ENCODE peak calls at places on chromosomes 7 and 10, in five cellular contexts. A is SK-N-SH, K is A549, M is Panc1, L is GM23338. Y is an unnamed sample.
A peak's percentile ranks its signal among the peaks of the same experiment; 100 is the strongest.

GRCh38 chr7:132029369-132030160 is 473.1 kb upstream of the PODXL start:
- DNase-seq in A (no peak), M (no peak), K (no peak), L (no peak), Y (no peak)

GRCh38 chr7:101952355-101953247 is 135.2 kb downstream of the CUX1 start:
- DNase-seq in M (peak; percentile 8), K (no peak), A (no peak), L (no peak), Y (peak; percentile 86)

GRCh38 chr10:33800545-33800944 is 466.1 kb upstream of the NRP1 start:
- DNase-seq in M (no peak), L (no peak), K (no peak), A (no peak), Y (no peak)

GRCh38 chr7:123917878-123918277 is 7.2 kb upstream of the SPAM1 start:
- DNase-seq in L (no peak), A (no peak), K (no peak), M (no peak), Y (no peak)

GRCh38 chr7:49635800-49636199 is 137.6 kb upstream of the VWC2 start:
- DNase-seq in A (no peak), K (no peak), L (no peak), M (no peak), Y (no peak)

GRCh38 chr10:62738916-62739315 is 65.6 kb upstream of the ADO start:
- DNase-seq in M (no peak), K (no peak), A (no peak), L (no peak), Y (no peak)

GRCh38 chr10:62230344-62231138 is 38.1 kb downstream of the RTKN2 start:
- DNase-seq in M (no peak), A (no peak), K (no peak), L (no peak), Y (no peak)

GRCh38 chr7:144836545-144836842 is 641 bp upstream of the TPK1 start:
- DNase-seq in M (no peak), A (no peak), L (no peak), K (no peak), Y (no peak)

GRCh38 chr10:24722131-24722675 is 1.5 kb downstream of the ARHGAP21 start:
- DNase-seq in M (no peak), A (no peak), K (peak; percentile 47), L (peak; percentile 23), Y (no peak)

GRCh38 chr7:6536262-6536770 is 14.9 kb downstream of the GRID2IP start:
- DNase-seq in K (no peak), L (peak; percentile 63), M (no peak), A (peak; percentile 90), Y (no peak)

GRCh38 chr7:81285142-81285871 is 366.5 kb upstream of the SEMA3C start:
- DNase-seq in L (no peak), A (no peak), K (no peak), M (no peak), Y (peak; percentile 6)

GRCh38 chr7:48304641-48305040 is 133.4 kb downstream of the ABCA13 start:
- DNase-seq in M (no peak), L (no peak), K (no peak), A (no peak), Y (no peak)

GRCh38 chr10:114544045-114544659 is 113.9 kb downstream of the ABLIM1 start:
- DNase-seq in K (no peak), L (no peak), M (no peak), A (no peak), Y (no peak)

GRCh38 chr7:55077581-55078410 is 59.0 kb downstream of the EGFR start:
- DNase-seq in L (no peak), M (no peak), K (no peak), A (no peak), Y (no peak)

GRCh38 chr10:28302012-28302667 is 724 bp downstream of the MPP7 start:
- DNase-seq in L (peak; percentile 49), A (no peak), K (no peak), M (no peak), Y (no peak)

GRCh38 chr10:101838416-101838970 is 5.1 kb downstream of the KCNIP2 start:
- DNase-seq in M (no peak), K (no peak), L (no peak), A (no peak), Y (no peak)

GRCh38 chr10:28533571-28534304 is 820 bp downstream of the WAC start:
- DNase-seq in L (peak; percentile 72), K (peak; percentile 46), M (no peak), A (peak; percentile 83), Y (no peak)

GRCh38 chr7:28755255-28755654 is 202.9 kb downstream of the TRIL start:
- DNase-seq in L (no peak), K (no peak), M (no peak), A (no peak), Y (no peak)

GRCh38 chr7:151454306-151454705 is 14.4 kb upstream of the CRYGN start:
- DNase-seq in A (no peak), L (no peak), M (no peak), K (no peak), Y (no peak)

GRCh38 chr10:58660577-58661255 is 148.0 kb downstream of the BICC1 start:
- DNase-seq in M (no peak), K (no peak), A (no peak), L (no peak), Y (no peak)

GRCh38 chr10:86969421-86970041 is 1.2 kb downstream of the ADIRF start:
- DNase-seq in L (no peak), K (no peak), M (no peak), A (no peak), Y (no peak)

GRCh38 chr10:100743626-100744135 is 1.7 kb upstream of the PAX2 start:
- DNase-seq in L (peak; percentile 77), K (peak; percentile 85), M (no peak), A (peak; percentile 85), Y (peak; percentile 80)

GRCh38 chr7:100423315-100423714 is 5.2 kb downstream of the ZCWPW1 start:
- DNase-seq in M (no peak), L (no peak), K (no peak), A (no peak), Y (no peak)

GRCh38 chr10:27658788-27659187 is 86.8 kb downstream of the MKX start:
- DNase-seq in K (no peak), L (no peak), A (no peak), M (no peak), Y (peak; percentile 36)

GRCh38 chr7:27697861-27698430 is 35.3 kb upstream of the HIBADH start:
- DNase-seq in K (peak; percentile 40), L (no peak), M (no peak), A (no peak), Y (peak; percentile 8)
- TF ChIP-seq REST in K (no peak), L (no peak), M (no peak), A (no peak), Y (no peak)

GRCh38 chr10:122326385-122326784 is 48.1 kb upstream of the PLEKHA1 start:
- DNase-seq in M (no peak), A (no peak), L (no peak), K (no peak), Y (no peak)

GRCh38 chr10:122325235-122325634 is 49.3 kb upstream of the PLEKHA1 start:
- DNase-seq in K (no peak), L (no peak), M (no peak), A (no peak), Y (no peak)

GRCh38 chr10:122321960-122322359 is 50.9 kb downstream of the BTBD16 start:
- DNase-seq in A (no peak), L (no peak), K (no peak), M (no peak), Y (no peak)

GRCh38 chr10:122323188-122323587 is 51.3 kb upstream of the PLEKHA1 start:
- DNase-seq in L (no peak), A (no peak), M (no peak), K (no peak), Y (no peak)

DNA sequence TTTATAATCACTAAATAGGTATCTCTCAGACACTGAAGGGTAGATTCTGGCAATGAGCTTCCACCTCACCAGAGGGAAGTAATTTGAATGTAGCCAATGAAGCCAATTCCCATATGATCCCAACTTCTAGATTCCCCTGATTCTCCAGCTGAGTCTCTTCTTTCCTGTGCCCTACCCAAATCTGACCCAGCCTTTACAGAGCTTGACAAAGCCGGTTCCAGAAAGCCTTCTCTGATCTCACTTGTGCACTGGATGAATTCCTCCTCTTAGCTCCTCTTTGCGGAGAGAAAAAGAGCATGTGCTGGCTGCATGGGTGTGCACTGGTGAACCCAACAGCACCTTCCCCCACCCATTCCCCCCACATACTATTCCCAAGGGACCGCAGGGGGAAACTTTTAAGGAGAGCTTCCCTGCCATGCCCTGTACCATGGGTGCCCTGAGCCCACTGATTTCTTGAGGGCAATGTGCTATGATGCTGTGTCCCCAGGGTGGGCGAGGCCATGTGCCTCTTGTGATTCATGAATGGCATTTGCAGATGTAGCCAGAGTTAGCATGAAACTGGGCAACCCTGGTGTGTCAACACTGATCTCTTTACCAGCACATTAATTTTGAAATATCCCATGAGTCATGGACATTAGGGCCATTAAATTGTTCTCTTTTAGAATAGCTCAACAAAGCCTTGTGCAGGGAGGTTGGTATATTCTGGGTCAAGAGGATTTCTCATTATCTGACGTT is 50.4 kb upstream of the PLEKHA1 start:
- DNase-seq in K (peak; percentile 54), L (no peak), A (no peak), M (no peak), Y (no peak)
- TF ChIP-seq REST in K (no peak), L (no peak), A (no peak), M (no peak), Y (no peak)

DNA sequence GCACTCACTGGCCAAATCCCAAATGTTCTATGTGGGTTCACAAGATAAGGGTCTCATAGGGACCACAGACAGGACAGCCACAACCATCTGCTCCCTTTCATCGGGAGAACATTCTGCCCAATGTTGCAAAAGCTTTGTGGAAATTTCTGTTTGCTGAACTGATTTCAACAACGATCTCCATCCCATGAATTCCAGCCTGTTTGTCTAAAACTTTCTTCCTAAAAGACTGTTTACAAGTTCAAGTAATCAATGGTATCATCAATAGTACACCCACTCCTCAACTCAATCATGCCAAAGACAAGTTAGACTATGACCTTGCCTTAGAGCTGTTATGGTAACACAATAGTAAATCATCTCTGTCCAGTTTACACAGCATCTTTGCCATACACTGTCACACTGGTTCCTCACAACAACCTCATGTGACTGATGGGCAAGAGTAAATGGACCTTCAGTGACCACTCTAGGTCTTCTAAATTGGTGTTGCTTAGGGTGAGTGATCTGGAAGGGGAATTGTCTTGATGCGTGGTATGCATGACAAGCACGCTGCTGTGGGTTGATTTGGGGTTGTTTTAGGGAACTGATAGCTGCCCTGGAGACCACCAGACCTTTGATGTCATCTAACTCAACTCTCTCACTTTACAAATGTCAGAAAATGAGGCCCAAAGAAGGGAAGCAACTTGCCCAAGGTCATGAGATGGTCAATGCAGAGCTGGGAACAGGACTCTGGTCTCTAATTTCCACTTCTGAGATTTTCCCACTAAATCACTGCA is 95.1 kb downstream of the PPP1R3C start:
- DNase-seq in K (no peak), L (no peak), A (no peak), M (no peak), Y (no peak)
- TF ChIP-seq REST in K (no peak), L (no peak), A (no peak), M (no peak), Y (no peak)

GRCh38 chr10:111392159-111392558 is 315.3 kb downstream of the ADRA2A start:
- DNase-seq in K (no peak), L (no peak), M (no peak), A (no peak), Y (no peak)

GRCh38 chr10:111391146-111391545 is 314.3 kb downstream of the ADRA2A start:
- DNase-seq in M (no peak), L (no peak), A (no peak), K (no peak), Y (no peak)

DNA sequence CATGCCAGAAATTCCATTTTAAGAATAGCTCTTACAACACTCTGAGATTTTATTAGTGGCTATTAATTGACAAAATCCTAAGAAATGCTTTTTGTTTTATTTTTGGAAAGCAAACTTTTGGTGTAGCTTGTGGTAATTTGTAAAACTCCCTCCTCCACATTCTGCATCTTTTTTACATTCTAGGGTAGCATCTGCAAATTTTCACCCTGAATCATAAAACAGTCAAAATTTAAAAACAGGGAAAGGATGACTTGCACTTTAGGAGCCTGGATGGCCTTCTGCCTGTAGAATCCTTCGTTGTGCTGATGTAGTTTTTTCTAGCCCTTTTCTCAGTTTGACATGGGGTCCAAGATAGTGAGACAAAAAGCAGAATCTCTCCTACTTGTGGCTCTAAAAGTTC is 316.1 kb downstream of the ADRA2A start:
- DNase-seq in M (no peak), L (no peak), K (no peak), A (no peak), Y (no peak)
- TF ChIP-seq REST in M (no peak), L (no peak), K (no peak), A (no peak), Y (no peak)